ENCODE peak calls at places on chromosomes 16 and 17, in ten cellular contexts. O, L, Y, K, C, J, S, Q, U and A are unnamed samples.

GRCh38 chr16:81680444-81681263 is 98.4 kb upstream of the PLCG2 start:
- DNase-seq in O (no peak), L (no peak), Y (no peak), K (no peak), C (no peak), J (no peak), S (no peak), Q (no peak), U (no peak), A (no peak)

GRCh38 chr17:31424944-31425582 is 33.6 kb downstream of the RAB11FIP4 start:
- DNase-seq in O (no peak), L (no peak), Y (no peak), K (no peak), C (peak), J (no peak), S (peak), Q (no peak), U (no peak), A (no peak)

GRCh38 chr17:76337413-76337777 is 16.3 kb downstream of the PRPSAP1 start:
- DNase-seq in O (no peak), L (no peak), Y (no peak), K (no peak), C (no peak), J (no peak), S (peak), Q (no peak), U (no peak), A (no peak)

GRCh38 chr16:10039220-10040096 is 142.8 kb downstream of the GRIN2A start:
- DNase-seq in O (no peak), L (no peak), Y (no peak), K (no peak), C (peak), J (no peak), S (peak), Q (peak), U (peak), A (no peak)

GRCh38 chr17:75668489-75668888 is 1.4 kb downstream of the SAP30BP start:
- DNase-seq in O (no peak), L (no peak), Y (no peak), K (no peak), C (no peak), J (no peak), S (no peak), Q (no peak), U (no peak), A (no peak)

GRCh38 chr17:28746611-28747045 is 2.8 kb downstream of the TRAF4 start:
- DNase-seq in O (no peak), L (no peak), Y (no peak), K (no peak), C (peak), J (no peak), S (no peak), Q (no peak), U (no peak), A (no peak)

GRCh38 chr16:84194470-84195200 is 3.7 kb downstream of the ADAD2 start:
- DNase-seq in O (no peak), L (no peak), Y (no peak), K (no peak), C (no peak), J (no peak), S (no peak), Q (no peak), U (no peak), A (peak)

GRCh38 chr17:28252436-28252835 is 66.6 kb upstream of the TMEM97 start:
- DNase-seq in O (no peak), L (no peak), Y (no peak), K (no peak), C (no peak), J (no peak), S (peak), Q (no peak), U (no peak), A (no peak)

GRCh38 chr17:34581446-34582184 is 2.2 kb downstream of the TMEM132E start:
- DNase-seq in O (no peak), L (no peak), Y (no peak), K (no peak), C (no peak), J (no peak), S (no peak), Q (no peak), U (no peak), A (no peak)

GRCh38 chr16:85174871-85175723 is 62.8 kb upstream of the CIBAR2 start:
- DNase-seq in O (no peak), L (no peak), Y (no peak), K (no peak), C (no peak), J (no peak), S (peak), Q (no peak), U (no peak), A (no peak)